ENCODE peak calls at places on chromosome 1, in eight cellular contexts. X, D, V, M, J, C, P and G are unnamed samples.
A peak's percentile ranks its signal among the peaks of the same experiment; 100 is the strongest.

GRCh38 chr1:98278055-98278454 is 357.2 kb upstream of the DPYD start:
- DNase-seq in X (no peak), D (no peak), V (no peak), M (no peak), J (no peak), C (no peak), P (no peak), G (no peak)

GRCh38 chr1:205304695-205305070 is 16.9 kb downstream of the NUAK2 start:
- DNase-seq in X (no peak), D (no peak), V (no peak), M (no peak), J (no peak), C (no peak), P (no peak), G (no peak)

GRCh38 chr1:4696753-4697152 is 42.3 kb downstream of the AJAP1 start:
- DNase-seq in X (no peak), D (no peak), V (no peak), M (no peak), J (no peak), C (no peak), P (no peak), G (no peak)

GRCh38 chr1:243490748-243491686 is 235.2 kb downstream of the SDCCAG8 start:
- DNase-seq in X (peak; percentile 75), D (no peak), V (no peak), M (no peak), J (no peak), C (no peak), P (no peak), G (no peak)

GRCh38 chr1:156860639-156861423 is at the start of gene NTRK1:
- DNase-seq in X (no peak), D (peak; percentile 87), V (peak; percentile 47), M (peak; percentile 64), J (peak; percentile 81), C (no peak), P (peak; percentile 47), G (no peak)

GRCh38 chr1:41435570-41436178 is 48.8 kb downstream of the EDN2 start:
- DNase-seq in X (no peak), D (no peak), V (no peak), M (no peak), J (peak; percentile 94), C (no peak), P (no peak), G (no peak)

GRCh38 chr1:210293191-210293607 is 35.5 kb upstream of the HHAT start:
- DNase-seq in X (peak; percentile 92), D (no peak), V (peak; percentile 65), M (no peak), J (no peak), C (peak; percentile 88), P (no peak), G (no peak)

GRCh38 chr1:242187171-242187570 is 188.3 kb upstream of the MAP1LC3C start:
- DNase-seq in X (no peak), D (no peak), V (no peak), M (no peak), J (no peak), C (no peak), P (no peak), G (no peak)

GRCh38 chr1:13911697-13912619 is 212.0 kb downstream of the PRDM2 start:
- DNase-seq in X (no peak), D (no peak), V (no peak), M (no peak), J (no peak), C (no peak), P (no peak), G (no peak)

GRCh38 chr1:240100351-240100750 is 8.7 kb downstream of the FMN2 start:
- DNase-seq in X (peak; percentile 76), D (no peak), V (no peak), M (no peak), J (no peak), C (no peak), P (no peak), G (no peak)